ENCODE peak calls at places on chromosomes 5 and 9, in eight cellular contexts. One of them, this sample, is unnamed. For H3K27me3, the result is how much of the 10 kb centered on the place peaks cover.

GRCh38 chr5:180173875-180174586 is 35.0 kb downstream of the RASGEF1C start:
- DNase-seq in fibroblast of lung: peak
- DNase-seq in aorta: no peak
- DNase-seq in MM.1S: no peak
- DNase-seq in H7: peak
- DNase-seq in cardiac muscle cell: peak
- DNase-seq in CD4-positive, alpha-beta T cell: no peak
- DNase-seq in GM06990: no peak
- DNase-seq in this sample: peak

GRCh38 chr5:81948349-81948748 is 23.5 kb upstream of the ATG10 start:
- DNase-seq in aorta: no peak
- DNase-seq in GM06990: no peak
- DNase-seq in MM.1S: no peak
- DNase-seq in fibroblast of lung: peak
- DNase-seq in cardiac muscle cell: peak
- DNase-seq in H7: no peak
- DNase-seq in CD4-positive, alpha-beta T cell: no peak
- DNase-seq in this sample: no peak

GRCh38 chr9:111040494-111040893 is 2.2 kb upstream of the LPAR1 start:
- DNase-seq in aorta: no peak
- DNase-seq in MM.1S: no peak
- DNase-seq in fibroblast of lung: no peak
- DNase-seq in CD4-positive, alpha-beta T cell: no peak
- DNase-seq in cardiac muscle cell: no peak
- DNase-seq in H7: no peak
- DNase-seq in GM06990: no peak
- DNase-seq in this sample: no peak

GRCh38 chr5:78162253-78162862 is 132.1 kb downstream of the AP3B1 start:
- DNase-seq in cardiac muscle cell: peak
- DNase-seq in MM.1S: peak
- DNase-seq in H7: peak
- DNase-seq in GM06990: no peak
- DNase-seq in aorta: no peak
- DNase-seq in CD4-positive, alpha-beta T cell: no peak
- DNase-seq in fibroblast of lung: peak
- DNase-seq in this sample: no peak

GRCh38 chr9:136687721-136688223 is 515 bp upstream of the AGPAT2 start:
- DNase-seq in cardiac muscle cell: no peak
- DNase-seq in GM06990: peak
- DNase-seq in H7: no peak
- DNase-seq in CD4-positive, alpha-beta T cell: no peak
- DNase-seq in fibroblast of lung: no peak
- DNase-seq in MM.1S: no peak
- DNase-seq in aorta: no peak
- DNase-seq in this sample: peak

GRCh38 chr9:135297716-135298075 is 181.9 kb upstream of the PPP1R26 start:
- DNase-seq in CD4-positive, alpha-beta T cell: no peak
- DNase-seq in cardiac muscle cell: no peak
- DNase-seq in MM.1S: no peak
- DNase-seq in aorta: no peak
- DNase-seq in H7: no peak
- DNase-seq in fibroblast of lung: no peak
- DNase-seq in GM06990: no peak
- DNase-seq in this sample: no peak

GRCh38 chr9:87886210-87887150 is 3.8 kb downstream of the SPATA31E1 start:
- DNase-seq in cardiac muscle cell: no peak
- DNase-seq in MM.1S: no peak
- DNase-seq in aorta: no peak
- DNase-seq in GM06990: no peak
- DNase-seq in CD4-positive, alpha-beta T cell: no peak
- DNase-seq in fibroblast of lung: no peak
- DNase-seq in H7: no peak
- DNase-seq in this sample: no peak

GRCh38 chr5:57716661-57717060 is 234.1 kb upstream of the ACTBL2 start:
- DNase-seq in CD4-positive, alpha-beta T cell: no peak
- DNase-seq in aorta: no peak
- DNase-seq in fibroblast of lung: no peak
- DNase-seq in cardiac muscle cell: no peak
- DNase-seq in GM06990: no peak
- DNase-seq in MM.1S: no peak
- DNase-seq in H7: no peak
- DNase-seq in this sample: no peak

GRCh38 chr5:128491291-128491690 is 46.8 kb downstream of the FBN2 start:
- DNase-seq in H7: no peak
- DNase-seq in fibroblast of lung: peak
- DNase-seq in aorta: no peak
- DNase-seq in cardiac muscle cell: peak
- DNase-seq in GM06990: no peak
- DNase-seq in CD4-positive, alpha-beta T cell: no peak
- DNase-seq in MM.1S: no peak
- DNase-seq in this sample: no peak

GRCh38 chr9:77291714-77292113 is 114.4 kb downstream of the VPS13A start:
- DNase-seq in H7: peak
- DNase-seq in cardiac muscle cell: peak
- DNase-seq in CD4-positive, alpha-beta T cell: no peak
- DNase-seq in MM.1S: no peak
- DNase-seq in aorta: no peak
- DNase-seq in fibroblast of lung: peak
- DNase-seq in GM06990: no peak
- DNase-seq in this sample: no peak

GRCh38 chr5:32276173-32276853 is 36.4 kb downstream of the MTMR12 start:
- DNase-seq in CD4-positive, alpha-beta T cell: no peak
- DNase-seq in GM06990: peak
- DNase-seq in MM.1S: peak
- DNase-seq in fibroblast of lung: peak
- DNase-seq in aorta: no peak
- DNase-seq in cardiac muscle cell: peak
- DNase-seq in H7: peak
- DNase-seq in this sample: no peak

DNA sequence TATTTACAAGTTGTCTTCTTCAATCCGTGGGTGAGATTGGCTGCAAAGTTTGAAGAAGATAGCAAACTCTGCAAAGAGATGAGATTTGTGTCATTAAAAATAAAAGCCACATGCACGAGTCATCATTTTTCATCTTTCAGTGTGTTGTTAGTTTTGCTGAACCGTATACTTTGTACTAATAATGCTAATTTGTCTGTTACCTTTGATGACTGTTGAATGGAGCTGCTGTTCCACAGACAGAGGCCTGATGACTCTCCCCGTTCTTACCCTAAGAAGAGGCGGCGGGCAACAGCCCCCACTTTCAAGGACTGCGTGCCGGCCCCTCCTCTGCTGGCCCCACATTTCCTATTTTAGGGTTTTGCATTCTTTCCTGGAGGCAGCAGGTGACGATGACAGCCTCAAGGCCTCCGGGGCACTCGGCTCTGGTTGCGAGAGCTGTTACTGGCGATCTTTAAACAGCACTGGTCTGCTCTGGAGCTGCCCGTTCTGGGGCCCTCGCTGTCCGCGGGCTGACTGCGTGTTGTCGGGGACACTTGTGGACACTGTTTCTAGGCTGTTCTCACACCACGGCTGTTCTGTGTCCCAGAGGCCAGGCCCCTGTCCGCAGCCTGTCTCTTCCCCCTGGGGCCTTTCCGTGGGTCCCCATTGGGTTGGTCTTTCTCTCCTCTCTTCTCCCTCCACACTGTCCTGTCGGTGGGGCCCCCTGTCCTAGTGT is 35.1 kb downstream of the NDUFS6 start:
- DNase-seq in MM.1S: peak
- DNase-seq in cardiac muscle cell: no peak
- DNase-seq in fibroblast of lung: no peak
- DNase-seq in H7: peak
- DNase-seq in GM06990: no peak
- DNase-seq in CD4-positive, alpha-beta T cell: no peak
- DNase-seq in aorta: peak
- DNase-seq in this sample: no peak
- H3K27me3 ChIP-seq in MM.1S: under half
- H3K27me3 ChIP-seq in cardiac muscle cell: under half
- H3K27me3 ChIP-seq in fibroblast of lung: under half
- H3K27me3 ChIP-seq in H7: under half
- H3K27me3 ChIP-seq in GM06990: under half
- H3K27me3 ChIP-seq in CD4-positive, alpha-beta T cell: under half
- H3K27me3 ChIP-seq in aorta: under half
- H3K27me3 ChIP-seq in this sample: under half

GRCh38 chr9:131008563-131008908 is 438 bp upstream of the LAMC3 start:
- DNase-seq in H7: no peak
- DNase-seq in aorta: no peak
- DNase-seq in GM06990: no peak
- DNase-seq in MM.1S: no peak
- DNase-seq in fibroblast of lung: no peak
- DNase-seq in cardiac muscle cell: no peak
- DNase-seq in CD4-positive, alpha-beta T cell: no peak
- DNase-seq in this sample: no peak
- H3K27me3 ChIP-seq in H7: under half
- H3K27me3 ChIP-seq in aorta: under half
- H3K27me3 ChIP-seq in GM06990: under half
- H3K27me3 ChIP-seq in MM.1S: half or more
- H3K27me3 ChIP-seq in fibroblast of lung: under half
- H3K27me3 ChIP-seq in cardiac muscle cell: under half
- H3K27me3 ChIP-seq in CD4-positive, alpha-beta T cell: under half
- H3K27me3 ChIP-seq in this sample: under half

GRCh38 chr9:126642839-126643238 is 29.1 kb downstream of the LMX1B start:
- DNase-seq in cardiac muscle cell: no peak
- DNase-seq in aorta: no peak
- DNase-seq in GM06990: no peak
- DNase-seq in CD4-positive, alpha-beta T cell: no peak
- DNase-seq in MM.1S: no peak
- DNase-seq in fibroblast of lung: no peak
- DNase-seq in H7: no peak
- DNase-seq in this sample: no peak
- H3K27me3 ChIP-seq in cardiac muscle cell: half or more
- H3K27me3 ChIP-seq in aorta: under half
- H3K27me3 ChIP-seq in GM06990: under half
- H3K27me3 ChIP-seq in CD4-positive, alpha-beta T cell: half or more
- H3K27me3 ChIP-seq in MM.1S: half or more
- H3K27me3 ChIP-seq in fibroblast of lung: half or more
- H3K27me3 ChIP-seq in H7: under half
- H3K27me3 ChIP-seq in this sample: half or more

GRCh38 chr9:14349141-14349817 is 35.3 kb upstream of the NFIB start:
- DNase-seq in cardiac muscle cell: peak
- DNase-seq in fibroblast of lung: peak
- DNase-seq in CD4-positive, alpha-beta T cell: no peak
- DNase-seq in H7: peak
- DNase-seq in aorta: no peak
- DNase-seq in GM06990: no peak
- DNase-seq in MM.1S: no peak
- DNase-seq in this sample: no peak

GRCh38 chr9:14346826-14347407 is 33.0 kb upstream of the NFIB start:
- DNase-seq in GM06990: no peak
- DNase-seq in CD4-positive, alpha-beta T cell: no peak
- DNase-seq in MM.1S: no peak
- DNase-seq in H7: peak
- DNase-seq in aorta: peak
- DNase-seq in fibroblast of lung: no peak
- DNase-seq in cardiac muscle cell: peak
- DNase-seq in this sample: no peak

GRCh38 chr9:14347408-14348224 is 33.7 kb upstream of the NFIB start:
- DNase-seq in cardiac muscle cell: peak
- DNase-seq in GM06990: no peak
- DNase-seq in H7: peak
- DNase-seq in aorta: peak
- DNase-seq in fibroblast of lung: peak
- DNase-seq in CD4-positive, alpha-beta T cell: no peak
- DNase-seq in MM.1S: no peak
- DNase-seq in this sample: peak

GRCh38 chr9:14349818-14350333 is 35.9 kb upstream of the NFIB start:
- DNase-seq in H7: peak
- DNase-seq in fibroblast of lung: no peak
- DNase-seq in MM.1S: no peak
- DNase-seq in CD4-positive, alpha-beta T cell: no peak
- DNase-seq in aorta: no peak
- DNase-seq in cardiac muscle cell: peak
- DNase-seq in GM06990: no peak
- DNase-seq in this sample: no peak

DNA sequence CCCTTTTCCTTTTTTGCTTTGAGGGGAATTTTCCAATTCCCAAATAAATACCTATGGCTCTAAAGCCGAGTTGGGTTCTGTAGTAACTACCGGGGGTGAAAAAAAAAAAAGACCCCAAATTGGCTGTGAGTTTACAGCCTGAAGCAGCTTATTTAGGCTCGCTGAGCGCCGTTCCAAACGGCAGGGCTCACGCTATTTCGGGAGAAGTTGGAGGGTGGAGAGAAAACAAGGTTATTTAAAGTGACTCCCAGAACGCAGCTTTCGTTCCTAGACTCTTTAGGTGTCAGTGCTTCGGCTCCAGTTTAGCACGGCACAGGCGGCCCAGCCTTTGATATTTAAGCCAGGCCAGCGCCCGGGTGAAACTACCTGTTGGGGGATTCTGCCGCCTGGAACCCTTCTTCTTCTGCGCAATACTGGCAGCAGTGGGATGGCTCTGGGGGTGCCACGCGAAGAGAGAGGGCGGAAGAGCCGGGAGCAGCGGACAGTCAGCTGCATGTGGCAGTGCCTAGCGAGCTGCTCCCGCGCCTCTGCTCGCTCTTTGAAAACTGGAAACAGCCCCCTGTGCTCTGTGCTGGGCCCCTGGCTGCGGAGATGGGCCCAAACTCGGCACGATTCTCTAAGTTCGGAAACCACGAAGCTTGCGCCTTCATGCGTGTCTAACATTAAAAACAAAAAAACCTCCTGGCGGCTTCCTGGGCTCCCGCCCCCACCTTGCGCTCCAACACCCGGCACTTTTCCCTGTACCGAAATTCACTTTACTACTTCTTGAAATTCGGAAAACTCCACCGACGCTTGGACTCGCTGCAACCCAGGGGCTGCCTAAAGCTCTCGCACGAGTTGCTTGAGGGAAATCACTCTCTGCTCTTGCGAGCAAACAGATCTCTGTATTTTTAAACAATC is 34.5 kb upstream of the NFIB start:
- DNase-seq in MM.1S: no peak
- DNase-seq in fibroblast of lung: peak
- DNase-seq in H7: peak
- DNase-seq in GM06990: no peak
- DNase-seq in cardiac muscle cell: peak
- DNase-seq in aorta: peak
- DNase-seq in CD4-positive, alpha-beta T cell: no peak
- DNase-seq in this sample: no peak
- H3K27me3 ChIP-seq in MM.1S: under half
- H3K27me3 ChIP-seq in fibroblast of lung: half or more
- H3K27me3 ChIP-seq in H7: half or more
- H3K27me3 ChIP-seq in GM06990: under half
- H3K27me3 ChIP-seq in cardiac muscle cell: half or more
- H3K27me3 ChIP-seq in aorta: under half
- H3K27me3 ChIP-seq in CD4-positive, alpha-beta T cell: half or more
- H3K27me3 ChIP-seq in this sample: half or more

This sample was measured in colonic mucosa.